ENCODE peak calls at places on chromosomes 11 and 22, in five cellular contexts. One of them, this sample, is unnamed.

GRCh38 chr22:46119093-46119728 is 31.1 kb upstream of the PPARA start:
- DNase-seq in H9: no peak
- DNase-seq in mesenchymal stem cell: no peak
- DNase-seq in H1: no peak
- DNase-seq in neuronal stem cell: no peak
- DNase-seq in this sample: no peak

GRCh38 chr22:48750826-48751440 is 1076.7 kb downstream of the BRD1 start:
- DNase-seq in H9: no peak
- DNase-seq in mesenchymal stem cell: no peak
- DNase-seq in neuronal stem cell: no peak
- DNase-seq in H1: no peak
- DNase-seq in this sample: no peak

GRCh38 chr11:125995313-125995712 is 49.5 kb downstream of the VSIG10L2 start:
- DNase-seq in mesenchymal stem cell: no peak
- DNase-seq in H9: no peak
- DNase-seq in H1: no peak
- DNase-seq in neuronal stem cell: no peak
- DNase-seq in this sample: no peak

GRCh38 chr11:10751581-10751940 is 515 bp downstream of the CTR9 start:
- DNase-seq in mesenchymal stem cell: no peak
- DNase-seq in H1: no peak
- DNase-seq in H9: no peak
- DNase-seq in neuronal stem cell: no peak
- DNase-seq in this sample: no peak

GRCh38 chr11:70790671-70791300 is 392.5 kb downstream of the CTTN start:
- DNase-seq in mesenchymal stem cell: no peak
- DNase-seq in H9: peak
- DNase-seq in neuronal stem cell: no peak
- DNase-seq in H1: peak
- DNase-seq in this sample: no peak

GRCh38 chr11:12079726-12080556 is 30.4 kb upstream of the MICAL2 start:
- DNase-seq in mesenchymal stem cell: peak
- DNase-seq in H1: no peak
- DNase-seq in H9: no peak
- DNase-seq in neuronal stem cell: no peak
- DNase-seq in this sample: peak

GRCh38 chr11:46348566-46348981 is 1.3 kb downstream of the DGKZ start:
- DNase-seq in H1: no peak
- DNase-seq in neuronal stem cell: no peak
- DNase-seq in H9: no peak
- DNase-seq in mesenchymal stem cell: no peak
- DNase-seq in this sample: no peak

GRCh38 chr11:113505541-113506375 is 30.6 kb upstream of the DRD2 start:
- DNase-seq in neuronal stem cell: no peak
- DNase-seq in H1: no peak
- DNase-seq in mesenchymal stem cell: no peak
- DNase-seq in H9: peak
- DNase-seq in this sample: no peak

GRCh38 chr22:32725369-32725988 is 76.0 kb upstream of the TIMP3 start:
- DNase-seq in H9: no peak
- DNase-seq in mesenchymal stem cell: peak
- DNase-seq in H1: no peak
- DNase-seq in neuronal stem cell: no peak
- DNase-seq in this sample: peak

GRCh38 chr11:78833237-78833636 is 258.6 kb upstream of the NARS2 start:
- DNase-seq in neuronal stem cell: no peak
- DNase-seq in mesenchymal stem cell: no peak
- DNase-seq in H1: no peak
- DNase-seq in H9: no peak
- DNase-seq in this sample: peak

GRCh38 chr11:2466069-2466801 is 21.4 kb downstream of the KCNQ1 start:
- DNase-seq in mesenchymal stem cell: no peak
- DNase-seq in neuronal stem cell: no peak
- DNase-seq in H9: no peak
- DNase-seq in H1: no peak
- DNase-seq in this sample: no peak

GRCh38 chr11:69654660-69655478 is 13.9 kb downstream of the CCND1 start:
- DNase-seq in H9: peak
- DNase-seq in neuronal stem cell: no peak
- DNase-seq in H1: no peak
- DNase-seq in mesenchymal stem cell: peak
- DNase-seq in this sample: no peak

GRCh38 chr11:60790726-60791125 is 5.6 kb downstream of the MS4A10 start:
- DNase-seq in neuronal stem cell: no peak
- DNase-seq in mesenchymal stem cell: no peak
- DNase-seq in H1: no peak
- DNase-seq in H9: no peak
- DNase-seq in this sample: no peak

GRCh38 chr11:104784684-104785460 is 113.4 kb downstream of the CASP12 start:
- DNase-seq in H1: no peak
- DNase-seq in neuronal stem cell: no peak
- DNase-seq in H9: no peak
- DNase-seq in mesenchymal stem cell: no peak
- DNase-seq in this sample: peak

GRCh38 chr11:92759571-92760214 is 209.8 kb upstream of the MTNR1B start:
- DNase-seq in H1: no peak
- DNase-seq in H9: no peak
- DNase-seq in neuronal stem cell: no peak
- DNase-seq in mesenchymal stem cell: no peak
- DNase-seq in this sample: peak

GRCh38 chr11:15970506-15971214 is 385.7 kb downstream of the SOX6 start:
- DNase-seq in H1: no peak
- DNase-seq in mesenchymal stem cell: no peak
- DNase-seq in H9: no peak
- DNase-seq in neuronal stem cell: no peak
- DNase-seq in this sample: no peak

GRCh38 chr11:32870676-32871075 is 21.9 kb upstream of the QSER1 start:
- DNase-seq in H1: no peak
- DNase-seq in mesenchymal stem cell: no peak
- DNase-seq in neuronal stem cell: no peak
- DNase-seq in H9: peak
- DNase-seq in this sample: no peak

GRCh38 chr22:43789452-43789851 is 22.7 kb downstream of the EFCAB6 start:
- DNase-seq in mesenchymal stem cell: peak
- DNase-seq in neuronal stem cell: no peak
- DNase-seq in H1: no peak
- DNase-seq in H9: no peak
- DNase-seq in this sample: no peak

GRCh38 chr22:24977370-24978230 is 25.1 kb downstream of the KIAA1671 start:
- DNase-seq in neuronal stem cell: no peak
- DNase-seq in mesenchymal stem cell: peak
- DNase-seq in H1: no peak
- DNase-seq in H9: no peak
- DNase-seq in this sample: peak

GRCh38 chr11:128690746-128691091 is 3.2 kb upstream of the FLI1 start:
- DNase-seq in neuronal stem cell: no peak
- DNase-seq in H1: no peak
- DNase-seq in mesenchymal stem cell: no peak
- DNase-seq in H9: peak
- DNase-seq in this sample: no peak

GRCh38 chr22:17772963-17773605 is 1.2 kb downstream of the BID start:
- DNase-seq in mesenchymal stem cell: peak
- DNase-seq in H1: no peak
- DNase-seq in neuronal stem cell: no peak
- DNase-seq in H9: no peak
- DNase-seq in this sample: no peak

GRCh38 chr11:10646005-10646404 is 47.5 kb downstream of the IRAG1 start:
- DNase-seq in mesenchymal stem cell: no peak
- DNase-seq in H1: no peak
- DNase-seq in neuronal stem cell: no peak
- DNase-seq in H9: no peak
- DNase-seq in this sample: no peak

GRCh38 chr11:36306888-36307287 is 10.8 kb downstream of the PRR5L start:
- DNase-seq in neuronal stem cell: no peak
- DNase-seq in H1: no peak
- DNase-seq in mesenchymal stem cell: peak
- DNase-seq in H9: no peak
- DNase-seq in this sample: peak

GRCh38 chr11:12723410-12724297 is 49.4 kb downstream of the TEAD1 start:
- DNase-seq in H9: no peak
- DNase-seq in neuronal stem cell: no peak
- DNase-seq in H1: no peak
- DNase-seq in mesenchymal stem cell: peak
- DNase-seq in this sample: peak

GRCh38 chr22:26318975-26319374 is 110.1 kb upstream of the ASPHD2 start:
- DNase-seq in neuronal stem cell: no peak
- DNase-seq in H9: no peak
- DNase-seq in mesenchymal stem cell: no peak
- DNase-seq in H1: no peak
- DNase-seq in this sample: peak

GRCh38 chr22:40654522-40655167 is 18.1 kb upstream of the MRTFA start:
- DNase-seq in mesenchymal stem cell: peak
- DNase-seq in H1: no peak
- DNase-seq in neuronal stem cell: no peak
- DNase-seq in H9: peak
- DNase-seq in this sample: no peak

GRCh38 chr11:3192511-3193372 is 25.9 kb downstream of the MRGPRG start:
- DNase-seq in neuronal stem cell: no peak
- DNase-seq in H9: no peak
- DNase-seq in H1: no peak
- DNase-seq in mesenchymal stem cell: no peak
- DNase-seq in this sample: no peak

GRCh38 chr11:111183706-111184105 is 61.8 kb upstream of the POU2AF2 start:
- DNase-seq in H1: no peak
- DNase-seq in H9: no peak
- DNase-seq in mesenchymal stem cell: no peak
- DNase-seq in neuronal stem cell: no peak
- DNase-seq in this sample: peak

GRCh38 chr11:102603091-102603490 is 22.0 kb downstream of the MMP20 start:
- DNase-seq in mesenchymal stem cell: peak
- DNase-seq in H1: no peak
- DNase-seq in H9: no peak
- DNase-seq in neuronal stem cell: no peak
- DNase-seq in this sample: peak

GRCh38 chr11:120710354-120711187 is 199.0 kb downstream of the GRIK4 start:
- DNase-seq in mesenchymal stem cell: peak
- DNase-seq in H9: peak
- DNase-seq in neuronal stem cell: peak
- DNase-seq in H1: peak
- DNase-seq in this sample: peak

GRCh38 chr11:37721485-37721884 is 1123.4 kb upstream of the RAG2 start:
- DNase-seq in mesenchymal stem cell: no peak
- DNase-seq in H1: no peak
- DNase-seq in H9: no peak
- DNase-seq in neuronal stem cell: no peak
- DNase-seq in this sample: no peak

GRCh38 chr22:47166446-47167016 is 404.1 kb downstream of the TBC1D22A start:
- DNase-seq in mesenchymal stem cell: no peak
- DNase-seq in H1: no peak
- DNase-seq in H9: peak
- DNase-seq in neuronal stem cell: no peak
- DNase-seq in this sample: no peak

GRCh38 chr11:134607963-134608750 is 196.1 kb upstream of the B3GAT1 start:
- DNase-seq in H1: no peak
- DNase-seq in mesenchymal stem cell: no peak
- DNase-seq in H9: no peak
- DNase-seq in neuronal stem cell: no peak
- DNase-seq in this sample: no peak

GRCh38 chr11:121575250-121575962 is 122.6 kb upstream of the SORL1-AS1 start:
- DNase-seq in mesenchymal stem cell: peak
- DNase-seq in neuronal stem cell: no peak
- DNase-seq in H1: no peak
- DNase-seq in H9: no peak
- DNase-seq in this sample: peak

GRCh38 chr22:40123387-40123786 is 54.3 kb upstream of the TNRC6B start:
- DNase-seq in neuronal stem cell: no peak
- DNase-seq in mesenchymal stem cell: no peak
- DNase-seq in H1: no peak
- DNase-seq in H9: no peak
- DNase-seq in this sample: peak

GRCh38 chr11:63670738-63671321 is 346 bp downstream of the ATL3 start:
- DNase-seq in H1: no peak
- DNase-seq in mesenchymal stem cell: peak
- DNase-seq in H9: peak
- DNase-seq in neuronal stem cell: no peak
- DNase-seq in this sample: peak
- H2BK12ac ChIP-seq in H1: no peak
- H2BK12ac ChIP-seq in mesenchymal stem cell: no peak
- H2BK12ac ChIP-seq in H9: no peak
- H2BK12ac ChIP-seq in neuronal stem cell: no peak
- H2BK12ac ChIP-seq in this sample: no peak

DNA sequence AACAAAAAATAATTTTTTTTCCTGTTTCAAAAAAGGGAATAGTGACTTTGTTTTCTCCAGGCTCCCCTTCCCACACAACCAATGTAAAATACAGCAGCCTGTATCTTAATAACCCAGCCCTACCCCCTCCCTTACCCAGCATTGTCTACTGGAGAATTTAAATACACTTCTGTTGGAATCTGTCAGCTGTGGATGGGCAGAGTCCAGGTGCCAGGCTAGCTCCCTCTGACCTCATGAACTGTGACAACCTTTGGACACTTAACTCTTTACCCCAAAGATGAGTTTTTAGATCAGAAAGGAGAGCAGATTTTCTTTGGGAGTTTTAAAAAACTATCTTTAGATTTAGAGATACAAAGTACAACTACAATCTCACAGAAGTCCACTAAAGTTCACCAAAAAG is 42.9 kb downstream of the DDX6 start:
- DNase-seq in H9: no peak
- DNase-seq in H1: no peak
- DNase-seq in neuronal stem cell: no peak
- DNase-seq in mesenchymal stem cell: no peak
- DNase-seq in this sample: no peak
- H3K27ac ChIP-seq in H9: no peak
- H3K27ac ChIP-seq in H1: no peak
- H3K27ac ChIP-seq in neuronal stem cell: no peak
- H3K27ac ChIP-seq in mesenchymal stem cell: no peak
- H3K27ac ChIP-seq in this sample: no peak

GRCh38 chr11:67354314-67355022 is 1.1 kb upstream of the POLD4 start:
- DNase-seq in neuronal stem cell: no peak
- DNase-seq in H9: peak
- DNase-seq in mesenchymal stem cell: peak
- DNase-seq in H1: no peak
- DNase-seq in this sample: peak
- H2AK5ac ChIP-seq in neuronal stem cell: peak
- H2AK5ac ChIP-seq in H9: no peak
- H2AK5ac ChIP-seq in mesenchymal stem cell: peak
- H2AK5ac ChIP-seq in H1: peak
- H2AK5ac ChIP-seq in this sample: peak

GRCh38 chr11:66150140-66150539 is 80.1 kb downstream of the PACS1 start:
- DNase-seq in H1: no peak
- DNase-seq in neuronal stem cell: no peak
- DNase-seq in mesenchymal stem cell: peak
- DNase-seq in H9: no peak
- DNase-seq in this sample: no peak

GRCh38 chr11:66144000-66144678 is 74.1 kb downstream of the PACS1 start:
- DNase-seq in H1: no peak
- DNase-seq in H9: no peak
- DNase-seq in neuronal stem cell: no peak
- DNase-seq in mesenchymal stem cell: no peak
- DNase-seq in this sample: no peak

GRCh38 chr11:66150725-66151124 is 80.7 kb downstream of the PACS1 start:
- DNase-seq in mesenchymal stem cell: no peak
- DNase-seq in H1: no peak
- DNase-seq in neuronal stem cell: no peak
- DNase-seq in H9: no peak
- DNase-seq in this sample: no peak

GRCh38 chr11:66143264-66143566 is 73.1 kb downstream of the PACS1 start:
- DNase-seq in neuronal stem cell: no peak
- DNase-seq in mesenchymal stem cell: no peak
- DNase-seq in H9: no peak
- DNase-seq in H1: no peak
- DNase-seq in this sample: no peak

GRCh38 chr11:66146940-66147339 is 76.9 kb downstream of the PACS1 start:
- DNase-seq in H1: no peak
- DNase-seq in mesenchymal stem cell: no peak
- DNase-seq in neuronal stem cell: no peak
- DNase-seq in H9: no peak
- DNase-seq in this sample: no peak
- H2BK12ac ChIP-seq in H1: no peak
- H2BK12ac ChIP-seq in mesenchymal stem cell: no peak
- H2BK12ac ChIP-seq in neuronal stem cell: no peak
- H2BK12ac ChIP-seq in H9: no peak
- H2BK12ac ChIP-seq in this sample: no peak